ENCODE peak calls at places on chromosomes 16 and 17, in four cellular contexts. E, F, X and D are unnamed samples.

GRCh38 chr16:19694989-19695388 is 23.0 kb downstream of the KNOP1 start:
- DNase-seq in E (no peak), F (no peak), X (no peak), D (no peak)

GRCh38 chr17:63358111-63358839 is 87.8 kb downstream of the CYB561 start:
- DNase-seq in E (no peak), X (peak; percentile 53), F (no peak), D (no peak)

GRCh38 chr17:5418858-5419355 is 555 bp downstream of the NUP88 start:
- DNase-seq in X (peak; percentile 50), E (peak; percentile 45), F (no peak), D (peak; percentile 12)

GRCh38 chr17:32102697-32103096 is 39.6 kb upstream of the RHOT1 start:
- DNase-seq in F (no peak), E (no peak), X (no peak), D (no peak)

GRCh38 chr17:79728169-79728907 is 2.4 kb upstream of the ENPP7 start:
- DNase-seq in E (peak; percentile 92), X (peak; percentile 93), F (peak; percentile 72), D (peak; percentile 88)

GRCh38 chr17:12765544-12765943 is 23.8 kb upstream of the ARHGAP44 start:
- DNase-seq in E (peak; percentile 15), X (peak; percentile 33), F (peak; percentile 64), D (no peak)

GRCh38 chr16:85210423-85211169 is 98.3 kb upstream of the CIBAR2 start:
- DNase-seq in E (no peak), X (no peak), F (no peak), D (no peak)

GRCh38 chr17:5686246-5686645 is 101.9 kb upstream of the NLRP1 start:
- DNase-seq in E (no peak), F (no peak), X (peak; percentile 12), D (no peak)

GRCh38 chr17:60901222-60901621 is 223.6 kb downstream of the BCAS3 start:
- DNase-seq in X (no peak), F (no peak), E (no peak), D (no peak)

GRCh38 chr16:20905576-20905975 is 5.0 kb downstream of the LYRM1 start:
- DNase-seq in F (no peak), E (no peak), X (no peak), D (no peak)

GRCh38 chr17:17849863-17850373 is 13.1 kb upstream of the SREBF1 start:
- DNase-seq in X (peak; percentile 93), F (no peak), E (peak; percentile 92), D (no peak)

GRCh38 chr16:53809088-53809951 is 105.4 kb downstream of the FTO start:
- DNase-seq in F (no peak), E (no peak), X (peak; percentile 53), D (no peak)

GRCh38 chr17:54900457-54901229 is at the start of gene TOM1L1:
- DNase-seq in F (peak; percentile 9), E (peak; percentile 77), X (peak; percentile 91), D (peak; percentile 75)

DNA sequence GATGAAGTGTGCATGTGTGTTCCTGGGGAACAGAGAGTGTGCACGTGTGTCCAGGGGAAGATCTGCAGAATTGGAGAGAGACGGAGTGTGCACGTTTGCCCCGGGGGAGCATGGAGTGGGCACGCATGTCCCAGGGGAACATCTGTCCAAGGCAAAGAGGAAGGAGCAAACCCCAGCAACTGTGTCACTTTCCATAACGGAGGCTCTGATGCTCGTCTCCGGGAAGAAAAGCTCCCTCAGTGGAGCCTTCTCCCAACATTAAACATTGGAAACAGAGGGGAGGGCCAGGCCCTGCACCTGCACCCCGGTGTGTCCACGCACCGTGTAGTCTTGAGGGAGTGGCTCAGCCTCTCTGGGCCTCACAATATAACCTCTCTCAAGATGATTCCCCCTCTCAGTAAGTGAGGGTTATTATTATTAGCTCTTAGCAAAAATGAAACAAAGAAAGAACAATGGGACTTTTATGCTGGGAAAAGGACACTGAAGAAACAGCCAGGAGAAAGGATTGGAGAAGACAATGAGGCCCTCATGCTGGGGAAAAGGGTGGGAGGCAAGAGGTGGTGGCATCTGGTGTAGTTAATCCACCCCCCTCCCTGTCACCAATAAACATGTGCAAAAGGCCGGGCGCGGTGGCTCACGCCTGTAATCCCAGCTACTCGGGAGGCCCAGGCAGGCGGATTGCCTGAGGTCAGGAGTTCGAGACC is 7.6 kb downstream of the RAB40B start:
- DNase-seq in F (no peak), E (no peak), X (no peak), D (no peak)
- H3K4me3 ChIP-seq in F (no peak overlapping the region), E (no peak overlapping the region), X (no peak overlapping the region), D (no peak overlapping the region)

DNA sequence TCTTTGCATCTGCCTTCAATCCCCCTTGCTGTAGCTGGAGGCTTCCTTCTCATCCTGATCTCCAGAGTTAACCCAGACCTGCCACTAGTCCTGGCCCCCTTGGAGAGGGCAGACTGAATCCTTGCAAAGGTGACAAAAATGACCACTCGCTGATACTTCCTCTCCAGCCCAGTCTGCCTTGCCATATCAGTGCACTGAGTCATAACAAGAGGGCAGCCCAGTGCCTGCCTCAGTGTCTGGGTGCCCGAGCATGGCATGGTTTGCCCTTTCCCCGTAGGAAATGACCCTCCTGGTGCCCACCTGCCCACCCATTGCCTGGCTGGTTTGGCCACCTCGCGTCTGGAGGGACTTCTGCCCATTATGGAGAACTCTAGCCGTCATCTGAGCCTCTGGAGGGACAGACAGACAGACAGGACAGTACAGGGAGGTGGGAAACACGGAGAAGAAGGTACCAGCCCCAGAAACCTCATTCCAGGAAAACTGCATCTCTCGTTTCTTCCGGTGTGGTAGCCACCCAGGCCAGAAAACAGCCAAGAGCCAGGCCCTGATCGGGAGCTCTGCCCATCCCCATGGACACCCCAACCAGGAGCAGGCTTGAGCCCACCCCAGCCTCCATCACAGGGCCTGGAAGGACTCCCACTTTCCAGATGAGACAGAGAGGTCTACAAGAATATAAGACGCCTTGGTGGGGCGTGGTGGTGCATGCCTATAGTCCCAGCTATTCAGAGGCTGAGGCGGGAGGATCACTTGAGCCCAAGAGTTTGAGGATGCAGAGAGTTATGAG is 71.5 kb downstream of the SCNN1B start:
- DNase-seq in F (no peak), X (no peak), E (no peak), D (no peak)
- H3K9me3 ChIP-seq in F (no peaks in the 10 kb centered on the region), X (no peaks in the 10 kb centered on the region), E (no peaks in the 10 kb centered on the region), D (no peaks in the 10 kb centered on the region)

DNA sequence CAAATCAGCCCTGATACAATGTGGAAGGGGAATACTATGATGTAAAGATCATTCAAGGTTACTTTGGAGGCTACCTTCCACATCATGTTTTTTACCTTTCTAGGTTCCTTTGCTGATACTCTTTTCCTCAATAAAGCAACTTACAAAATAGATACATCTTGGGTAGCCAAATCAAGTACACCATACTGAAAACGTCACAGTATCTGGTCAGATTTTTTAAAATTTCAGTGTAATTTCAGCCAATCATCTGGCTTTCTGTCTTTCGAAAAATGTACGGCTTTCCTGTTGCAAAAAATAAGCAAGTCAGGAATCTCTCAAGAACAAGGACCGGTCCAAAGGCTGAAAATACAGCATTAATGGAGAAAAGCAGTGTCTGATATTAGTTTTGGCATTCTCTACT is 15.6 kb upstream of the MED13 start:
- DNase-seq in E (no peak), F (no peak), X (no peak), D (no peak)
- H3K4me3 ChIP-seq in E (no peak overlapping the region), F (no peak overlapping the region), X (no peak overlapping the region), D (no peak overlapping the region)

DNA sequence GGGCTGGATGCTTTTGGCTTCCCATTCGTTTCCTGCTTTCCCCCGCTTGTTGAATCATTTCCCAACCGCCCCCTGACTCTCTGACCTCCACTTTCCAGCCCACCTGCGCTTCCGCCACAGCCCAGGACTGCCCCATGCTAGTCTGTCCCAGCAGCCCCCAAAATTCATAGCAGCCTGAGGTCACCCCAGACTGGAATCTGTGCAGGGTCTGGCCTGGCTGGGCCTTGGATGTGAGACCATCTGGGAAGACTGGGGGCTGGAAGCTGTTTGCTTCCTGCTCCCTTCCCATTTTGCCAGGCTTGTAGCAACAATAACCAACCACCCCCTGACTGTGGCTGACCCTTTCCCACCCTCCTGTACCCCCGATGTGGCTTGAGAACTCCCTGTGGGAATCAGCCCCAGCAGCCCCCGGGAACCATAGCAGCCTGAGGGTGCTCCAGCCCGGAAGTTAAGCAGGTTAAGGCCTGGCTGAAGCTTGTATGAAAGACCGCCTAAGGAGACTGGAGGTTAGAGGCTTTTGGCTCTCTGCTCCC is 2290.8 kb downstream of the TP53TG3F start:
- DNase-seq in X (no peak), E (no peak), F (no peak), D (no peak)
- H3K9me3 ChIP-seq in X (peaks cover 33% of the 10 kb centered on the region), E (no peaks in the 10 kb centered on the region), F (no peaks in the 10 kb centered on the region), D (no peaks in the 10 kb centered on the region)